ENCODE peak calls at places on chromosomes 16 and 17, in ten cellular contexts. One of them, this sample, is unnamed.

GRCh38 chr17:3914319-3914685 is 2.0 kb downstream of the P2RX1 start:
- DNase-seq in epithelial cell of proximal tubule: no peak
- DNase-seq in fibroblast of pulmonary artery: no peak
- DNase-seq in hepatocyte: no peak
- DNase-seq in cardiac fibroblast: no peak
- DNase-seq in spleen: peak
- DNase-seq in glutamatergic neuron: no peak
- DNase-seq in A673: no peak
- DNase-seq in HL-60: peak
- DNase-seq in prostate gland: no peak
- DNase-seq in this sample: no peak

GRCh38 chr16:87550510-87550961 is 51.8 kb upstream of the JPH3 start:
- DNase-seq in epithelial cell of proximal tubule: no peak
- DNase-seq in fibroblast of pulmonary artery: no peak
- DNase-seq in hepatocyte: no peak
- DNase-seq in cardiac fibroblast: peak
- DNase-seq in spleen: peak
- DNase-seq in glutamatergic neuron: peak
- DNase-seq in A673: peak
- DNase-seq in HL-60: no peak
- DNase-seq in prostate gland: peak
- DNase-seq in this sample: no peak

GRCh38 chr16:66355526-66355925 is 11.0 kb upstream of the CDH5 start:
- DNase-seq in epithelial cell of proximal tubule: no peak
- DNase-seq in fibroblast of pulmonary artery: no peak
- DNase-seq in hepatocyte: no peak
- DNase-seq in cardiac fibroblast: no peak
- DNase-seq in spleen: no peak
- DNase-seq in glutamatergic neuron: no peak
- DNase-seq in A673: no peak
- DNase-seq in HL-60: no peak
- DNase-seq in prostate gland: no peak
- DNase-seq in this sample: no peak

GRCh38 chr16:75308011-75308410 is 56.6 kb upstream of the BCAR1 start:
- DNase-seq in epithelial cell of proximal tubule: no peak
- DNase-seq in fibroblast of pulmonary artery: no peak
- DNase-seq in hepatocyte: no peak
- DNase-seq in cardiac fibroblast: no peak
- DNase-seq in spleen: no peak
- DNase-seq in glutamatergic neuron: no peak
- DNase-seq in A673: no peak
- DNase-seq in HL-60: no peak
- DNase-seq in prostate gland: peak
- DNase-seq in this sample: no peak

GRCh38 chr17:75774988-75775668 is 9.5 kb upstream of the UNK start:
- DNase-seq in epithelial cell of proximal tubule: no peak
- DNase-seq in fibroblast of pulmonary artery: peak
- DNase-seq in hepatocyte: peak
- DNase-seq in cardiac fibroblast: no peak
- DNase-seq in spleen: peak
- DNase-seq in glutamatergic neuron: no peak
- DNase-seq in A673: no peak
- DNase-seq in HL-60: no peak
- DNase-seq in prostate gland: no peak
- DNase-seq in this sample: no peak

GRCh38 chr16:28984619-28985135 is at the start of gene LAT:
- DNase-seq in epithelial cell of proximal tubule: no peak
- DNase-seq in fibroblast of pulmonary artery: no peak
- DNase-seq in hepatocyte: no peak
- DNase-seq in cardiac fibroblast: no peak
- DNase-seq in spleen: peak
- DNase-seq in glutamatergic neuron: no peak
- DNase-seq in A673: no peak
- DNase-seq in HL-60: peak
- DNase-seq in prostate gland: no peak
- DNase-seq in this sample: no peak

GRCh38 chr16:79316004-79316458 is 284.5 kb downstream of the MAF start:
- DNase-seq in epithelial cell of proximal tubule: no peak
- DNase-seq in fibroblast of pulmonary artery: no peak
- DNase-seq in hepatocyte: no peak
- DNase-seq in cardiac fibroblast: no peak
- DNase-seq in spleen: no peak
- DNase-seq in glutamatergic neuron: no peak
- DNase-seq in A673: no peak
- DNase-seq in HL-60: no peak
- DNase-seq in prostate gland: no peak
- DNase-seq in this sample: no peak

GRCh38 chr17:3959295-3959899 is 4.8 kb downstream of the ATP2A3 start:
- DNase-seq in epithelial cell of proximal tubule: no peak
- DNase-seq in fibroblast of pulmonary artery: no peak
- DNase-seq in hepatocyte: peak
- DNase-seq in cardiac fibroblast: peak
- DNase-seq in spleen: no peak
- DNase-seq in glutamatergic neuron: no peak
- DNase-seq in A673: no peak
- DNase-seq in HL-60: no peak
- DNase-seq in prostate gland: peak
- DNase-seq in this sample: no peak

GRCh38 chr16:81526199-81526598 is 81.6 kb downstream of the CMIP start:
- DNase-seq in epithelial cell of proximal tubule: no peak
- DNase-seq in fibroblast of pulmonary artery: no peak
- DNase-seq in hepatocyte: no peak
- DNase-seq in cardiac fibroblast: no peak
- DNase-seq in spleen: no peak
- DNase-seq in glutamatergic neuron: no peak
- DNase-seq in A673: no peak
- DNase-seq in HL-60: no peak
- DNase-seq in prostate gland: no peak
- DNase-seq in this sample: no peak

GRCh38 chr16:81526935-81527334 is 82.3 kb downstream of the CMIP start:
- DNase-seq in epithelial cell of proximal tubule: no peak
- DNase-seq in fibroblast of pulmonary artery: peak
- DNase-seq in hepatocyte: peak
- DNase-seq in cardiac fibroblast: peak
- DNase-seq in spleen: peak
- DNase-seq in glutamatergic neuron: no peak
- DNase-seq in A673: no peak
- DNase-seq in HL-60: no peak
- DNase-seq in prostate gland: peak
- DNase-seq in this sample: no peak

GRCh38 chr16:81527477-81528178 is 83.0 kb downstream of the CMIP start:
- DNase-seq in epithelial cell of proximal tubule: no peak
- DNase-seq in fibroblast of pulmonary artery: no peak
- DNase-seq in hepatocyte: no peak
- DNase-seq in cardiac fibroblast: no peak
- DNase-seq in spleen: no peak
- DNase-seq in glutamatergic neuron: no peak
- DNase-seq in A673: no peak
- DNase-seq in HL-60: no peak
- DNase-seq in prostate gland: no peak
- DNase-seq in this sample: no peak

GRCh38 chr16:81530296-81530721 is 85.7 kb downstream of the CMIP start:
- DNase-seq in epithelial cell of proximal tubule: no peak
- DNase-seq in fibroblast of pulmonary artery: no peak
- DNase-seq in hepatocyte: no peak
- DNase-seq in cardiac fibroblast: no peak
- DNase-seq in spleen: peak
- DNase-seq in glutamatergic neuron: no peak
- DNase-seq in A673: no peak
- DNase-seq in HL-60: no peak
- DNase-seq in prostate gland: peak
- DNase-seq in this sample: no peak

GRCh38 chr16:81528258-81528657 is 83.7 kb downstream of the CMIP start:
- DNase-seq in epithelial cell of proximal tubule: no peak
- DNase-seq in fibroblast of pulmonary artery: no peak
- DNase-seq in hepatocyte: no peak
- DNase-seq in cardiac fibroblast: no peak
- DNase-seq in spleen: peak
- DNase-seq in glutamatergic neuron: no peak
- DNase-seq in A673: no peak
- DNase-seq in HL-60: no peak
- DNase-seq in prostate gland: no peak
- DNase-seq in this sample: no peak
- TF ChIP-seq CTCF in epithelial cell of proximal tubule: peak
- TF ChIP-seq CTCF in fibroblast of pulmonary artery: no peak
- TF ChIP-seq CTCF in hepatocyte: no peak
- TF ChIP-seq CTCF in cardiac fibroblast: no peak
- TF ChIP-seq CTCF in spleen: no peak
- TF ChIP-seq CTCF in glutamatergic neuron: no peak
- TF ChIP-seq CTCF in A673: no peak
- TF ChIP-seq CTCF in HL-60: no peak
- TF ChIP-seq CTCF in prostate gland: no peak
- TF ChIP-seq CTCF in this sample: no peak

GRCh38 chr17:47318197-47318918 is 5.4 kb upstream of the EFCAB13 start:
- DNase-seq in epithelial cell of proximal tubule: no peak
- DNase-seq in fibroblast of pulmonary artery: no peak
- DNase-seq in hepatocyte: no peak
- DNase-seq in cardiac fibroblast: no peak
- DNase-seq in spleen: no peak
- DNase-seq in glutamatergic neuron: no peak
- DNase-seq in A673: no peak
- DNase-seq in HL-60: no peak
- DNase-seq in prostate gland: no peak
- DNase-seq in this sample: no peak
- TF ChIP-seq CTCF in epithelial cell of proximal tubule: no peak
- TF ChIP-seq CTCF in fibroblast of pulmonary artery: no peak
- TF ChIP-seq CTCF in hepatocyte: no peak
- TF ChIP-seq CTCF in cardiac fibroblast: no peak
- TF ChIP-seq CTCF in spleen: no peak
- TF ChIP-seq CTCF in glutamatergic neuron: no peak
- TF ChIP-seq CTCF in A673: no peak
- TF ChIP-seq CTCF in HL-60: no peak
- TF ChIP-seq CTCF in prostate gland: no peak
- TF ChIP-seq CTCF in this sample: no peak

GRCh38 chr16:8936421-8936820 is 27.3 kb downstream of the USP7 start:
- DNase-seq in epithelial cell of proximal tubule: no peak
- DNase-seq in fibroblast of pulmonary artery: no peak
- DNase-seq in hepatocyte: peak
- DNase-seq in cardiac fibroblast: peak
- DNase-seq in spleen: peak
- DNase-seq in glutamatergic neuron: peak
- DNase-seq in A673: peak
- DNase-seq in HL-60: peak
- DNase-seq in prostate gland: peak
- DNase-seq in this sample: no peak
- TF ChIP-seq CTCF in epithelial cell of proximal tubule: peak
- TF ChIP-seq CTCF in fibroblast of pulmonary artery: peak
- TF ChIP-seq CTCF in hepatocyte: peak
- TF ChIP-seq CTCF in cardiac fibroblast: peak
- TF ChIP-seq CTCF in spleen: peak
- TF ChIP-seq CTCF in glutamatergic neuron: peak
- TF ChIP-seq CTCF in A673: peak
- TF ChIP-seq CTCF in HL-60: peak
- TF ChIP-seq CTCF in prostate gland: peak
- TF ChIP-seq CTCF in this sample: peak

DNA sequence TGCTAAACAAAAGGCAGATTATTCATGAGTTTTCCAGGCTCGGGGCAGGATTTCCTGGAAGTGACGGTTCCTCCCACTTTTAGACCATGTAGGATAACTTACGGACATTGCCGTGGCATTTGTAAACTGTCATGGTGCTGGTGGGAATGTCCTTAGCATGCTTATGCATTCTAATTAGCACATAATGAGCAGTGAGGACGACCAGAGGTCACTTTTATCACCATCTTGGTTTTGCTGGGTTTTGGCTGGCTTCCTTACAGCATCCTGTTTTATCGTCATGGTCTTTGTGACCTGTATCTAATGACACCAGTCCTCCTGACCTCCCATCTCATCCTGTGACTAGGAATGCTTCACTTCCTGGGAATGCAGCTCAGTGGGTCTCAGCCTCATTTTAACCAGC is 165.0 kb downstream of the SNX29 start:
- DNase-seq in epithelial cell of proximal tubule: no peak
- DNase-seq in fibroblast of pulmonary artery: no peak
- DNase-seq in hepatocyte: no peak
- DNase-seq in cardiac fibroblast: no peak
- DNase-seq in spleen: no peak
- DNase-seq in glutamatergic neuron: no peak
- DNase-seq in A673: no peak
- DNase-seq in HL-60: no peak
- DNase-seq in prostate gland: no peak
- DNase-seq in this sample: no peak
- TF ChIP-seq CTCF in epithelial cell of proximal tubule: no peak
- TF ChIP-seq CTCF in fibroblast of pulmonary artery: no peak
- TF ChIP-seq CTCF in hepatocyte: no peak
- TF ChIP-seq CTCF in cardiac fibroblast: no peak
- TF ChIP-seq CTCF in spleen: no peak
- TF ChIP-seq CTCF in glutamatergic neuron: no peak
- TF ChIP-seq CTCF in A673: no peak
- TF ChIP-seq CTCF in HL-60: no peak
- TF ChIP-seq CTCF in prostate gland: no peak
- TF ChIP-seq CTCF in this sample: no peak

GRCh38 chr17:55005520-55005919 is 37.0 kb downstream of the STXBP4 start:
- DNase-seq in epithelial cell of proximal tubule: no peak
- DNase-seq in fibroblast of pulmonary artery: peak
- DNase-seq in hepatocyte: peak
- DNase-seq in cardiac fibroblast: peak
- DNase-seq in spleen: no peak
- DNase-seq in glutamatergic neuron: no peak
- DNase-seq in A673: peak
- DNase-seq in HL-60: peak
- DNase-seq in prostate gland: no peak
- DNase-seq in this sample: peak
- TF ChIP-seq CTCF in epithelial cell of proximal tubule: peak
- TF ChIP-seq CTCF in fibroblast of pulmonary artery: peak
- TF ChIP-seq CTCF in hepatocyte: peak
- TF ChIP-seq CTCF in cardiac fibroblast: peak
- TF ChIP-seq CTCF in spleen: peak
- TF ChIP-seq CTCF in glutamatergic neuron: peak
- TF ChIP-seq CTCF in A673: peak
- TF ChIP-seq CTCF in HL-60: peak
- TF ChIP-seq CTCF in prostate gland: no peak
- TF ChIP-seq CTCF in this sample: peak

This sample was measured in HFF-Myc.